ENCODE peak calls at places on chromosomes 4 and X, in nine cellular contexts. I is posterior cingulate gyrus; R is trophoblast cell; L is HuH-7.5; X is nucleus accumbens; Z is activated CD4-positive, CD25-positive, alpha-beta regulatory T cell treated with anti-CD3 and anti-CD28 coated beads, Interleukin-2, amount 50 U/mL, for 72 hours; K is HFFc6; S is NCI-H1092 treated with DMSO at 0.1 percent for 48 hours; B is Caki2. F is an unnamed sample.

GRCh38 chrX:5080812-5081211 is 1147.9 kb downstream of the NLGN4X start:
- DNase-seq in I (no peak), R (no peak), L (no peak), X (no peak), Z (no peak), K (no peak), S (no peak), B (no peak), F (no peak)

GRCh38 chr4:8443801-8444200 is 3.2 kb downstream of the TRMT44 start:
- DNase-seq in I (no peak), R (peak), L (no peak), X (no peak), Z (no peak), K (no peak), S (no peak), B (no peak), F (no peak)

GRCh38 chr4:185210102-185210981 is 944 bp downstream of the SNX25 start:
- DNase-seq in I (no peak), R (peak), L (no peak), X (peak), Z (peak), K (peak), S (peak), B (peak), F (peak)

GRCh38 chr4:83128235-83128929 is 13.9 kb upstream of the PLAC8 start:
- DNase-seq in I (no peak), R (peak), L (no peak), X (no peak), Z (no peak), K (peak), S (no peak), B (no peak), F (peak)

GRCh38 chr4:4416981-4417380 is 30.1 kb downstream of the NSG1 start:
- DNase-seq in I (peak), R (no peak), L (no peak), X (no peak), Z (peak), K (no peak), S (no peak), B (no peak), F (no peak)

GRCh38 chr4:155539746-155540145 is 126.9 kb upstream of the GUCY1A1 start:
- DNase-seq in I (no peak), R (no peak), L (no peak), X (no peak), Z (no peak), K (no peak), S (no peak), B (no peak), F (no peak)

GRCh38 chr4:7949759-7950158 is 10.1 kb upstream of the AFAP1 start:
- DNase-seq in I (no peak), R (no peak), L (no peak), X (no peak), Z (no peak), K (no peak), S (no peak), B (no peak), F (no peak)

GRCh38 chrX:143634701-143635442 is 1.0 kb downstream of the SLITRK4 start:
- DNase-seq in I (peak), R (no peak), L (no peak), X (no peak), Z (no peak), K (no peak), S (peak), B (peak), F (no peak)

GRCh38 chrX:30275498-30275897 is 28.6 kb downstream of the MAGEB1 start:
- DNase-seq in I (no peak), R (no peak), L (no peak), X (no peak), Z (no peak), K (no peak), S (peak), B (no peak), F (peak)

GRCh38 chrX:118353081-118353850 is 7.4 kb downstream of the WDR44 start:
- DNase-seq in I (no peak), R (peak), L (no peak), X (no peak), Z (no peak), K (no peak), S (no peak), B (no peak), F (no peak)

GRCh38 chr4:139635966-139636365 is 29.7 kb upstream of the MGST2 start:
- DNase-seq in I (no peak), R (no peak), L (no peak), X (no peak), Z (no peak), K (no peak), S (no peak), B (no peak), F (no peak)

F was measured in EH.